ENCODE peak calls at places on chromosomes 7 and 10, in four cellular contexts. I is stomach, X is NCI-H146, V is aorta. Z is an unnamed sample.

GRCh38 chr7:1459930-1460756 is 873 bp upstream of the MICALL2 start:
- DNase-seq in X (peak; percentile 47), V (no peak), I (no peak), Z (peak; percentile 67)

GRCh38 chr10:132390455-132391371 is 6.3 kb upstream of the PWWP2B start:
- DNase-seq in V (peak; percentile 37), X (no peak), I (peak; percentile 18), Z (no peak)

GRCh38 chr10:35942052-35942451 is 300.0 kb upstream of the FZD8 start:
- DNase-seq in I (no peak), X (no peak), V (no peak), Z (no peak)

GRCh38 chr10:20254078-20254477 is 437.8 kb downstream of the PLXDC2 start:
- DNase-seq in X (no peak), V (no peak), I (no peak), Z (no peak)

GRCh38 chr10:4240641-4241197 is 455.7 kb upstream of the KLF6 start:
- DNase-seq in V (no peak), I (no peak), X (no peak), Z (no peak)

GRCh38 chr10:60414877-60415585 is 25.4 kb upstream of the ANK3 start:
- DNase-seq in I (no peak), X (peak; percentile 80), V (no peak), Z (no peak)

GRCh38 chr7:54932818-54933543 is 85.8 kb upstream of the EGFR start:
- DNase-seq in X (peak; percentile 38), V (peak; percentile 67), I (peak; percentile 69), Z (no peak)

GRCh38 chr10:88062798-88063472 is 199.5 kb downstream of the PTEN start:
- DNase-seq in V (no peak), I (no peak), X (no peak), Z (no peak)

GRCh38 chr7:148485618-148486017 is 104.9 kb upstream of the C7orf33 start:
- DNase-seq in X (no peak), I (no peak), V (no peak), Z (no peak)

GRCh38 chr10:78069151-78069550 is 35.5 kb downstream of the RPS24 start:
- DNase-seq in I (no peak), V (no peak), X (no peak), Z (no peak)

GRCh38 chr10:76085773-76086570 is 654.5 kb downstream of the LRMDA start:
- DNase-seq in X (no peak), V (no peak), I (no peak), Z (no peak)

GRCh38 chr7:85600425-85600824 is 413.6 kb upstream of the SEMA3D start:
- DNase-seq in V (no peak), X (no peak), I (no peak), Z (no peak)

GRCh38 chr7:133540096-133540860 is 287.4 kb downstream of the EXOC4 start:
- DNase-seq in I (no peak), V (no peak), X (no peak), Z (peak; percentile 6)

GRCh38 chr10:13890617-13891541 is 304.1 kb downstream of the PRPF18 start:
- DNase-seq in V (peak; percentile 76), I (no peak), X (peak; percentile 59), Z (no peak)

GRCh38 chr10:49363309-49364031 is 32.4 kb downstream of the DRGX start:
- DNase-seq in X (no peak), I (no peak), V (no peak), Z (no peak)

GRCh38 chr7:132221356-132221755 is 354.9 kb downstream of the PLXNA4 start:
- DNase-seq in X (no peak), I (no peak), V (no peak), Z (no peak)

GRCh38 chr7:30169585-30169978 is 34.8 kb downstream of the MTURN start:
- DNase-seq in I (no peak), X (no peak), V (no peak), Z (no peak)

GRCh38 chr10:78903351-78903940 is 165.3 kb upstream of the ZMIZ1 start:
- DNase-seq in X (no peak), I (peak; percentile 11), V (no peak), Z (no peak)

GRCh38 chr7:95840953-95841950 is 68.9 kb downstream of the DYNC1I1 start:
- DNase-seq in V (no peak), X (no peak), I (no peak), Z (peak; percentile 88)

GRCh38 chr10:95474228-95475002 is 86.8 kb downstream of the SORBS1 start:
- DNase-seq in X (peak; percentile 15), I (no peak), V (no peak), Z (no peak)

GRCh38 chr7:92831716-92832622 is 4.4 kb downstream of the CDK6 start:
- DNase-seq in I (no peak), V (no peak), X (no peak), Z (peak; percentile 98)

GRCh38 chr10:129744896-129745750 is 219.0 kb downstream of the EBF3 start:
- DNase-seq in I (no peak), V (no peak), X (no peak), Z (no peak)

GRCh38 chr7:135659159-135659837 is 3.0 kb upstream of the STMP1 start:
- DNase-seq in X (peak; percentile 82), V (no peak), I (no peak), Z (peak; percentile 31)

GRCh38 chr7:101754432-101755159 is 62.8 kb upstream of the CUX1 start:
- DNase-seq in X (no peak), V (no peak), I (no peak), Z (peak; percentile 20)

GRCh38 chr7:113268757-113269156 is 150.4 kb upstream of the SMIM30 start:
- DNase-seq in I (no peak), V (no peak), X (no peak), Z (no peak)

Z was measured in OCI-M1.